ENCODE peak calls at places on chromosome 18, in eight cellular contexts. F is esophagus squamous epithelium, Z is OCI-LY7, L is GM12878, C is AG04450, H is stomach, M is A549, O is SK-N-MC. W is an unnamed sample.

GRCh38 chr18:23964282-23965238 is 50.0 kb upstream of the TTC39C start:
- DNase-seq in H (no peak), F (no peak), O (no peak), L (no peak), C (no peak), Z (peak; percentile 34), M (no peak), W (peak; percentile 62)

GRCh38 chr18:32730620-32731021 is 42.2 kb downstream of the KLHL14 start:
- DNase-seq in M (no peak), F (no peak), C (no peak), Z (peak; percentile 45), L (peak; percentile 30), O (no peak), H (no peak), W (no peak)

GRCh38 chr18:34871435-34871834 is 161.3 kb downstream of the DTNA start:
- DNase-seq in F (no peak), Z (no peak), M (no peak), C (no peak), L (no peak), H (no peak), O (no peak), W (no peak)

GRCh38 chr18:25826377-25826776 is 264.0 kb downstream of the SS18 start:
- DNase-seq in M (no peak), L (no peak), C (no peak), F (no peak), Z (no peak), H (no peak), O (no peak), W (no peak)

GRCh38 chr18:35122586-35123224 is 81.5 kb downstream of the MAPRE2 start:
- DNase-seq in F (no peak), H (no peak), C (no peak), O (no peak), L (no peak), Z (no peak), M (no peak), W (no peak)

GRCh38 chr18:58674863-58675472 is 3.7 kb downstream of the MALT1 start:
- DNase-seq in Z (no peak), F (no peak), O (no peak), C (no peak), H (no peak), M (no peak), L (no peak), W (no peak)

GRCh38 chr18:79690586-79691482 is 11.2 kb downstream of the CTDP1 start:
- DNase-seq in Z (no peak), F (no peak), O (no peak), M (no peak), H (no peak), L (no peak), C (no peak), W (no peak)

GRCh38 chr18:65761636-65762310 is 11.0 kb downstream of the CDH7 start:
- DNase-seq in H (no peak), L (no peak), C (no peak), O (no peak), M (no peak), F (no peak), Z (no peak), W (no peak)

GRCh38 chr18:69447886-69448285 is 47.2 kb downstream of the DOK6 start:
- DNase-seq in O (no peak), H (no peak), Z (no peak), F (no peak), M (no peak), L (no peak), C (no peak), W (no peak)

GRCh38 chr18:42784612-42785011 is 330.9 kb downstream of the RIT2 start:
- DNase-seq in H (no peak), Z (no peak), L (no peak), F (no peak), C (no peak), O (no peak), M (no peak), W (no peak)

GRCh38 chr18:57440331-57441101 is 5.3 kb downstream of the ONECUT2 start:
- DNase-seq in Z (no peak), F (no peak), O (no peak), M (no peak), H (no peak), C (no peak), L (no peak), W (no peak)

DNA sequence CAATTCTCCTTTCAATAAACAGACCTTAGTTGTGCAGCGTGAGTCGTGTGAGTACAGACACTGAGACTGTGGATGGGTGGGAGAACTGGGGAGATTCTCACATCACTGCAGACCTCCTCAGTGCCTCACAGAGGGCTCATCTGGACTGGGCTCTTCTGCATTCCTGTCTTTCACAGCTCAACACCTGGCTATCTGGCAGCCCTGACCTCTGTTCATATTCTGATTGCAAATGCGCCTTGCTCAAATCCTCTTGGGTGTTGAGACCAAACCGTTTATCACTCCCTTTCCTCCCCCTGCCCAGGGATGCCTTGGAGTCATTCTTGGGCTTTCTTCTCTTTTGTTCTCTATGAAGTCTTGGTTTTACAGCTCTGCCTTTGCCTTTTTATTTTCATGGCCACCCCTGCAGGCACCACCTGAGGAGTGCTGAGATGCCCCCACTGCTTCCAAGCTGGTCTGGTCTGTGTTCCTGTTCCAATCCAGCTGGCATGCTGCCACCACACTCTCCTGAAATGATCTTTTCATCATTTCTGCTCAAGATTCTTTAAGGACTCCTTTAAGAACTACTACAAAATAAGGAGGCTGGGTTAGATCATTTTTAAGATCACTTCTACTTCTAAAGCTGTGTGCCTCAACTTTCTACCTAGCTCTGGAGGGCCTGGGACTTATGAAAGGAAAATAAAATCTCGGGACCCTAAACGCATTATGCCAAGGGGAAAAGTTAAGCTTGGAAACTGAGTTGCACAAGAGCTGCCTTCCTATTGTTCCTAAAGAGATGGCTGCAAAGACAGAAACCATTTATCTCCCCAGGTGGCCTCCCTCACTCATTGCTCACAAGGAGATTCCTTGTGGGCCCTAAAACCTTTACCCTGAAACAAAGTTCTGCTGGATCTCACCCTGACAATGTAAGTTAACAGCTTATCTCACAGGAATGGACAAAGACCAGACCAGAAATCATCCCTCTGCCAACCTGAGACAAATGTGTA is 26.5 kb downstream of the TUBB6 start:
- DNase-seq in Z (no peak), C (no peak), M (no peak), H (no peak), L (no peak), O (no peak), F (no peak), W (no peak)
- H3K27ac ChIP-seq in Z (no peak overlapping the region), C (no peak overlapping the region), M (no peak overlapping the region), H (no peak overlapping the region), L (no peak overlapping the region), O (peak overlapping the region; percentile 73), F (no peak overlapping the region), W (no peak overlapping the region)

DNA sequence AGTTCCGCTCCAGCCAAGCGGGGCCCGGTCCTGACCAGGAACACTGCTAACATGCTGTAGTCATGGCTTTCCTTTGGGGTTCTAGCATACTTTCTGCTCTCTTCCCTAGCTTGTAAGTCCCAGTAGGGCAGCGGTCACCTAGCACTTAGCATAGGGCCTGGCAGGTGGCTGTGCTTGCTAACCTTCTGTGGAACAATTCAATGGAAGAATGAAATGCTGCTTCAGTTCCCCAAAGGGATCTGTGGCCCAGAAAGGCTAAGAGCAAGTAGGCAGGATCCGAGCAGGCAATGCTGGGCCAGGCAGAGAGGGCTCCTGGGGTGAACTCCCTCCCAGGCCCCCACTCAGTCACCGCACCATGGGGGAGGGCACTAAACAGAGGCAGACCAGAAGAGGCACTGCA is 266.8 kb downstream of the CELF4 start:
- DNase-seq in Z (no peak), M (no peak), O (no peak), L (no peak), H (no peak), C (no peak), F (no peak), W (no peak)
- H3K27ac ChIP-seq in Z (no peak overlapping the region), M (peak overlapping the region; percentile 90), O (no peak overlapping the region), L (no peak overlapping the region), H (no peak overlapping the region), C (no peak overlapping the region), F (no peak overlapping the region), W (no peak overlapping the region)

GRCh38 chr18:41747723-41748242 is 207.3 kb upstream of the PIK3C3 start:
- DNase-seq in L (no peak), O (no peak), C (no peak), M (no peak), Z (no peak), F (no peak), H (no peak), W (no peak)

GRCh38 chr18:41745166-41746049 is 209.6 kb upstream of the PIK3C3 start:
- DNase-seq in O (no peak), M (peak; percentile 4), H (peak; percentile 61), C (no peak), L (no peak), Z (peak; percentile 1), F (no peak), W (no peak)

GRCh38 chr18:41744664-41745063 is 210.4 kb upstream of the PIK3C3 start:
- DNase-seq in L (no peak), H (no peak), M (no peak), F (no peak), O (no peak), C (no peak), Z (no peak), W (no peak)
- H3K27ac ChIP-seq in L (no peak overlapping the region), H (no peak overlapping the region), M (no peak overlapping the region), F (no peak overlapping the region), O (no peak overlapping the region), C (no peak overlapping the region), Z (no peak overlapping the region), W (no peak overlapping the region)

GRCh38 chr18:50178601-50179000 is 16.3 kb downstream of the MYO5B start:
- DNase-seq in F (no peak), Z (no peak), H (no peak), C (no peak), O (no peak), L (no peak), M (no peak), W (no peak)

GRCh38 chr18:50181590-50181989 is 13.4 kb downstream of the MYO5B start:
- DNase-seq in L (no peak), C (no peak), H (no peak), M (no peak), Z (no peak), O (no peak), F (no peak), W (no peak)

GRCh38 chr18:50182516-50182915 is 12.4 kb downstream of the MYO5B start:
- DNase-seq in L (no peak), F (no peak), C (no peak), H (no peak), Z (no peak), M (no peak), O (no peak), W (no peak)

GRCh38 chr18:50179465-50179864 is 15.5 kb downstream of the MYO5B start:
- DNase-seq in O (no peak), M (no peak), Z (no peak), L (no peak), F (no peak), H (no peak), C (no peak), W (no peak)

DNA sequence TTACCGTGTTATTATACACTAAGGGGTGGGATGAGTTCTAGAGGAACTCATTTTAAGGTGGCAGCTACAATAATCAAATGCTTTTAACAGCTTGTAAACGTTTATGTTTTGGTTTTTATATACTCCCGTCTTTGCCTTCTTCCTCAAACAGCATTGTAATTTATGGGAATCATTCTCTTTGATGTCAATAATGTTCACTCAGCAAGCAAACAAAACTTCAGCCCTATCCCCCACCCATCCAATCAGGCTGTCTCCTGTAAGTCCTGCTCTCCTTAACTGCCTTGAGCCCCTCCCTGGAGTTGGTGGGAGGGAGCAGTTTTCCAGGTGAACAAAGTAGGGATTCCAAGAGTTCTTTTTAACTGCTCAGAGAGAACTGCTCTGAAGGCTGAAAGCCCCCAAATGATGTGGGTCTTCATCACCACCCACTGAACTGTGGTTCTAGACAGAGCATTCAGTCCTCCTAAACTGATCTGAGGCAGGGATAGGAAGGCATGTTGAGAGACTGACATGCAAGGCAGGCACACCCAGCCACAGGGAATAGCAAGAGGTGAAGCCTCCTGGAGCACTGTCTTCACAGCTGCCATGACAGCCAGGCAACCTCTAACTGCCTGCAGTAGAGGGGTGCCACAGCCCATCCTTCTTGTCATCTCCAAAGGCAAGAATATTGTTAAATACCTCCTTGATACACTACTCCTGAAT is 17.5 kb downstream of the MYO5B start:
- DNase-seq in M (no peak), C (no peak), O (no peak), H (no peak), Z (no peak), L (no peak), F (no peak), W (no peak)
- H3K27ac ChIP-seq in M (no peak overlapping the region), C (no peak overlapping the region), O (no peak overlapping the region), H (no peak overlapping the region), Z (no peak overlapping the region), L (no peak overlapping the region), F (no peak overlapping the region), W (no peak overlapping the region)

W was measured in CD4-positive, alpha-beta memory T cell.